ENCODE peak calls at places on chromosomes 7 and 10, in ten cellular contexts. Z is A549; K is ovary; X is effector memory CD4-positive, alpha-beta T cell; P is IMR-90; I is lung; C is AG04450; V is heart left ventricle; E is brain microvascular endothelial cell; J is fibroblast of lung. A is an unnamed sample.

GRCh38 chr10:34001087-34001580 is 666.7 kb upstream of the NRP1 start:
- DNase-seq in Z (no peak), K (no peak), X (no peak), P (no peak), I (no peak), C (no peak), V (no peak), E (peak), J (no peak), A (no peak)

GRCh38 chr10:129332476-129332875 is 134.6 kb upstream of the MGMT start:
- DNase-seq in Z (no peak), K (no peak), X (no peak), P (peak), I (no peak), C (no peak), V (no peak), E (no peak), J (peak), A (no peak)

GRCh38 chr10:96298362-96298761 is 5.9 kb upstream of the DNTT start:
- DNase-seq in Z (no peak), K (no peak), X (no peak), P (no peak), I (no peak), C (no peak), V (no peak), E (no peak), J (no peak), A (no peak)

GRCh38 chr10:60942604-60943269 is 1.2 kb downstream of the RHOBTB1 start:
- DNase-seq in Z (no peak), K (peak), X (no peak), P (peak), I (peak), C (no peak), V (peak), E (peak), J (peak), A (peak)

GRCh38 chr10:93458821-93459257 is 23.3 kb downstream of the MYOF start:
- DNase-seq in Z (peak), K (peak), X (no peak), P (peak), I (peak), C (peak), V (peak), E (peak), J (peak), A (peak)

GRCh38 chr7:90645784-90646183 is 49.7 kb downstream of the CDK14 start:
- DNase-seq in Z (no peak), K (no peak), X (no peak), P (no peak), I (no peak), C (no peak), V (no peak), E (no peak), J (no peak), A (no peak)

GRCh38 chr10:121516071-121516470 is 82.2 kb downstream of the FGFR2 start:
- DNase-seq in Z (no peak), K (no peak), X (no peak), P (no peak), I (no peak), C (no peak), V (no peak), E (no peak), J (no peak), A (no peak)

GRCh38 chr7:51028128-51028830 is 245.6 kb upstream of the GRB10 start:
- DNase-seq in Z (no peak), K (no peak), X (no peak), P (peak), I (no peak), C (no peak), V (no peak), E (no peak), J (no peak), A (no peak)

GRCh38 chr10:60869916-60870728 is 73.9 kb downstream of the RHOBTB1 start:
- DNase-seq in Z (no peak), K (no peak), X (no peak), P (no peak), I (no peak), C (no peak), V (no peak), E (no peak), J (no peak), A (no peak)

GRCh38 chr10:48444266-48444665 is 137.8 kb downstream of the MAPK8 start:
- DNase-seq in Z (no peak), K (no peak), X (no peak), P (peak), I (no peak), C (no peak), V (no peak), E (peak), J (peak), A (no peak)

GRCh38 chr7:142813262-142813661 is 41.6 kb upstream of the EPHB6 start:
- DNase-seq in Z (no peak), K (no peak), X (no peak), P (peak), I (no peak), C (no peak), V (no peak), E (peak), J (no peak), A (no peak)

GRCh38 chr7:924541-925231 is 29.8 kb downstream of the ADAP1 start:
- DNase-seq in Z (no peak), K (peak), X (no peak), P (peak), I (no peak), C (no peak), V (peak), E (peak), J (no peak), A (peak)

GRCh38 chr10:99652800-99653390 is 6.4 kb upstream of the ENTPD7 start:
- DNase-seq in Z (no peak), K (no peak), X (no peak), P (no peak), I (no peak), C (no peak), V (no peak), E (no peak), J (no peak), A (no peak)

GRCh38 chr7:29345590-29345989 is 151.0 kb downstream of the CHN2 start:
- DNase-seq in Z (no peak), K (no peak), X (no peak), P (no peak), I (no peak), C (no peak), V (peak), E (peak), J (peak), A (peak)

GRCh38 chr10:62178568-62178967 is 90.1 kb downstream of the RTKN2 start:
- DNase-seq in Z (no peak), K (no peak), X (no peak), P (peak), I (no peak), C (no peak), V (no peak), E (peak), J (no peak), A (no peak)

GRCh38 chr10:70786799-70787415 is 1.7 kb upstream of the TBATA start:
- DNase-seq in Z (no peak), K (no peak), X (no peak), P (peak), I (no peak), C (peak), V (no peak), E (peak), J (peak), A (no peak)

GRCh38 chr7:50851451-50851850 is 68.8 kb upstream of the GRB10 start:
- DNase-seq in Z (no peak), K (no peak), X (no peak), P (peak), I (no peak), C (no peak), V (no peak), E (no peak), J (peak), A (no peak)

GRCh38 chr10:69065406-69066361 is 22.2 kb upstream of the SRGN start:
- DNase-seq in Z (no peak), K (peak), X (no peak), P (peak), I (no peak), C (no peak), V (peak), E (peak), J (peak), A (no peak)

GRCh38 chr10:59332581-59332980 is 29.8 kb downstream of the FAM13C start:
- DNase-seq in Z (no peak), K (no peak), X (no peak), P (peak), I (no peak), C (no peak), V (no peak), E (no peak), J (no peak), A (no peak)

DNA sequence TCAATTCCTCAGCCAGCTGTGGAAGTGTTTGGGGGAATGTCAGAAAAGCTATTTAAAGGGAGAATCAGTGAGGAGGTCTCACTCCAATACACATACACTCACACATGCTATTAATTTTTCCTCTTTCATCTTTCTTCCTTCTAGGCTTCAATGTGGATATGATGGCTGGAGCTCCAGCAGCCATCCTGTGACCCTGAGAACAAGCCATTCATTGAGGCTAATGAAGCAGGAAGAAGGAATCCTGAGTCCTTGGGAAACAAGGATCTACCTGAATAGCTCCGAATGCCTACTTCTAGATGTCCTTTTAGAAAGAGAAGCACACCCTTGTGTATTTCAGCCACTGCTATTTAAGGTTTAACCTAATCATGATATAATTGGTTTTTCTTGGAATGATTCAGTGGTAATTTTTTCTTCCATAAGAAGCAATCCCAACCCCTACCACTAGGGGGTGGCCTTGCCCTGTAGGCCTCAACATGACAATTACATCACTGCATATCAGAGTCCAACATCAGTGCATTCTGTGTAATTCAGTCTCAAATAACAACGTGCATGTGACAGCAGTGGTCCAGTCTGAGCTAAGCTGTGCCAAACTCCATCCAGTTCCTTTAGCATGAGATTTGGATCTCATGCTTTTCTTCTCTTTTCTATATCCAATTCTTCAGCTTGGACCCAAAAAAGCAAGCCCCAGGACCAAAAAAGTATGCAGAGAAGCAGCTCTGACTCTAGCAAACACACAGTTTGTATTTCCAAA is 85.3 kb upstream of the ANKRD1 start:
- DNase-seq in Z (peak), K (peak), X (peak), P (peak), I (peak), C (peak), V (peak), E (peak), J (peak), A (no peak)
- H3K27ac ChIP-seq in Z (no peak), K (no peak), X (peak), P (no peak), I (no peak), C (no peak), V (peak), E (no peak), J (no peak), A (no peak)

GRCh38 chr7:101952355-101953247 is 135.2 kb downstream of the CUX1 start:
- DNase-seq in Z (peak), K (peak), X (no peak), P (peak), I (no peak), C (peak), V (no peak), E (peak), J (peak), A (no peak)
- H3K27ac ChIP-seq in Z (peak), K (peak), X (no peak), P (peak), I (peak), C (peak), V (peak), E (peak), J (peak), A (peak)

GRCh38 chr10:624312-624604 is 65.2 kb downstream of the DIP2C start:
- DNase-seq in Z (no peak), K (no peak), X (no peak), P (no peak), I (no peak), C (no peak), V (no peak), E (no peak), J (no peak), A (no peak)

GRCh38 chr10:623039-623438 is 66.4 kb downstream of the DIP2C start:
- DNase-seq in Z (no peak), K (peak), X (no peak), P (no peak), I (no peak), C (no peak), V (no peak), E (no peak), J (no peak), A (no peak)

GRCh38 chr10:624605-625334 is 64.7 kb downstream of the DIP2C start:
- DNase-seq in Z (no peak), K (peak), X (no peak), P (peak), I (no peak), C (peak), V (peak), E (peak), J (peak), A (no peak)

GRCh38 chr10:621981-622740 is 67.3 kb downstream of the DIP2C start:
- DNase-seq in Z (no peak), K (no peak), X (no peak), P (peak), I (no peak), C (no peak), V (no peak), E (no peak), J (peak), A (no peak)

DNA sequence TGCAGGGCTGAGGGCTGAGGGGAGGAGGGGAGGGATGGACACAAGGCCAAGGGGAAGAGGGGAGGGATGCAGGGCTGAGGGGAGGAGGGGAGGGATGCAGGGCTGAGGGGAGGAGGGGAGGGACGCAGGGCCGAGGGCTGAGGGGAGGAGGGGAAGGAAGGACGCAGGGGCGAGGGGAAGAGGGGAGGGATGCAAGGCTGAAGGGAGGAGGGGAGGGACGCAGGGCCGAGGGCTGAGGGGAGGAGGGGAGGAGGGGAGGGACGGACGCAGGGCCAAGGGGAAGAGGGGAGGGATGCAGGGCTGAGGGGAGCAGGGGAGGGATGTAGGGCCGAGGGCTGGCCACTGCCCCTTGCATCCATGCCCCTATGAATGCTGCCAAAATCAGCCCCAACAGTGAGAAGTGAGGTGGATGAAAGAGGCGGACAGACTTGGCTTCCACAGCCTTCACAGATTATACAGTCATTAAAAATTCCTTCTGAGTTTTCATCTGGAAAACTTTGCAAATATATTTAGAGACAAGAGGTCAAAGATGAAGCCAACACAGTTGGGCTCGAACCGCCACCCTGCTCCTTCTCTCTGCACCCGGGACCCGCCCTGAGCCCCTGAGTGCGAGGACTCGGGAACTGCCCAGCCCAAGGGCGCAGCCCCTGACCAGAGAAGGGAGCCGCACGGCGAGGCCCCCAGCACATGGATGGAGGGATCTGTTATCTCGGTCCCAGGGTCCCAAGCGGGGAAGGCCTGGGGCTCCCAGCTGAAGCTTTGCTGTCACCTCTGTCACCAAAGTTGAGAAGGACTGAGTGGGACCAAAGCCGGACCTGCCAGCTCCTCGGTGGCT is 65.8 kb downstream of the DIP2C start:
- DNase-seq in Z (no peak), K (peak), X (no peak), P (no peak), I (no peak), C (no peak), V (no peak), E (no peak), J (no peak), A (peak)
- H3K27ac ChIP-seq in Z (no peak), K (no peak), X (no peak), P (no peak), I (peak), C (peak), V (peak), E (peak), J (no peak), A (peak)

DNA sequence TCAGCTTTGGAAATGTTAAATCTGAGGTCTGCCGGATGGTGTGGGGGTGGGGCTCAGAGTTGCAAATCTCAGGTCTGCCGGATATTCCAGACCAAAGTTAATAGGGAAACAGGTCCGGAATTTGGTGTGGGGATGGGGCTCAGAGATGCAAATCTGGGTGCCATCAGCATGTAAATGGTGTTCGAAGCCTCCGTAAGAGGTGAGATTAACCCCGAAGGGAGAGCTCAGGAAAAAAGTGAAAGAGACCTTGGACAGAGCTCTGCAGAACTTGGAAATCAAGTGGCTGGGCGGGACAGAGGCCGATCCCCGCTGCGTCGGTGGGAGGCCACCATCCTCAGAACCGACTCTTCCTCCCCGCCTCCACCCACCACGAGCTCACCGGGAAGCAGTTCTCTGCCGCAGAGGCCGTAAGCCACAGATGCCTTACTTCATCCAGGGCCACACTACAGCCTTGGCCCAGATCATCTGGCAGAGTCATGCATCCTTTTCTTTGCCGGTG is 1.7 kb upstream of the SEPHS1 start:
- DNase-seq in Z (no peak), K (peak), X (no peak), P (peak), I (peak), C (no peak), V (peak), E (peak), J (peak), A (peak)
- H3K27ac ChIP-seq in Z (peak), K (no peak), X (peak), P (peak), I (no peak), C (no peak), V (no peak), E (no peak), J (no peak), A (no peak)

GRCh38 chr7:70484255-70484654 is 647.7 kb upstream of the GALNT17 start:
- DNase-seq in Z (no peak), K (no peak), X (no peak), P (no peak), I (no peak), C (no peak), V (no peak), E (no peak), J (no peak), A (no peak)

GRCh38 chr7:70481717-70482116 is 650.2 kb upstream of the GALNT17 start:
- DNase-seq in Z (no peak), K (no peak), X (no peak), P (no peak), I (no peak), C (no peak), V (no peak), E (no peak), J (no peak), A (no peak)

GRCh38 chr7:70489808-70490207 is 642.1 kb upstream of the GALNT17 start:
- DNase-seq in Z (no peak), K (no peak), X (no peak), P (no peak), I (no peak), C (no peak), V (peak), E (no peak), J (no peak), A (no peak)

GRCh38 chr7:70487526-70488285 is 644.2 kb upstream of the GALNT17 start:
- DNase-seq in Z (no peak), K (no peak), X (no peak), P (no peak), I (no peak), C (no peak), V (no peak), E (no peak), J (no peak), A (no peak)

GRCh38 chr7:70486977-70487376 is 645.0 kb upstream of the GALNT17 start:
- DNase-seq in Z (no peak), K (no peak), X (no peak), P (no peak), I (no peak), C (no peak), V (no peak), E (no peak), J (no peak), A (no peak)
- H3K27ac ChIP-seq in Z (no peak), K (no peak), X (no peak), P (no peak), I (no peak), C (no peak), V (no peak), E (no peak), J (no peak), A (no peak)

GRCh38 chr7:8068892-8069686 is 100.5 kb downstream of the GLCCI1 start:
- DNase-seq in Z (no peak), K (no peak), X (no peak), P (no peak), I (no peak), C (no peak), V (peak), E (no peak), J (no peak), A (no peak)

GRCh38 chr7:8063706-8064297 is 95.2 kb downstream of the GLCCI1 start:
- DNase-seq in Z (no peak), K (no peak), X (no peak), P (peak), I (no peak), C (no peak), V (no peak), E (no peak), J (peak), A (no peak)

GRCh38 chr7:8065356-8065813 is 96.8 kb downstream of the GLCCI1 start:
- DNase-seq in Z (no peak), K (no peak), X (no peak), P (peak), I (no peak), C (peak), V (no peak), E (peak), J (peak), A (no peak)

GRCh38 chr7:8060241-8060640 is 91.6 kb downstream of the GLCCI1 start:
- DNase-seq in Z (no peak), K (no peak), X (no peak), P (no peak), I (no peak), C (no peak), V (no peak), E (no peak), J (no peak), A (no peak)

GRCh38 chr7:8064828-8065227 is 96.2 kb downstream of the GLCCI1 start:
- DNase-seq in Z (no peak), K (no peak), X (no peak), P (peak), I (no peak), C (no peak), V (no peak), E (peak), J (no peak), A (no peak)
- H3K27ac ChIP-seq in Z (no peak), K (no peak), X (no peak), P (no peak), I (no peak), C (peak), V (no peak), E (peak), J (no peak), A (no peak)